ENCODE peak calls at places on chromosomes 11 and 22, in seven cellular contexts. One of them, this sample, is unnamed.

GRCh38 chr11:29017941-29018340 is 909.8 kb downstream of the METTL15 start:
- DNase-seq in mesenteric fat pad: no peak
- DNase-seq in non-pigmented ciliary epithelial cell: no peak
- DNase-seq in HTR-8/SVneo: no peak
- DNase-seq in ELF-1: no peak
- DNase-seq in AG08395: no peak
- DNase-seq in ACHN: no peak
- DNase-seq in this sample: no peak

GRCh38 chr22:42805016-42805997 is 51.8 kb downstream of the ARFGAP3 start:
- DNase-seq in mesenteric fat pad: peak; percentile 89
- DNase-seq in non-pigmented ciliary epithelial cell: no peak
- DNase-seq in HTR-8/SVneo: no peak
- DNase-seq in ELF-1: no peak
- DNase-seq in AG08395: no peak
- DNase-seq in ACHN: no peak
- DNase-seq in this sample: no peak

GRCh38 chr11:134047586-134047999 is 21.3 kb upstream of the JAM3 start:
- DNase-seq in mesenteric fat pad: peak; percentile 90
- DNase-seq in non-pigmented ciliary epithelial cell: no peak
- DNase-seq in HTR-8/SVneo: no peak
- DNase-seq in ELF-1: peak; percentile 19
- DNase-seq in AG08395: peak; percentile 95
- DNase-seq in ACHN: no peak
- DNase-seq in this sample: no peak

GRCh38 chr11:31264834-31265233 is 104.7 kb downstream of the DCDC1 start:
- DNase-seq in mesenteric fat pad: no peak
- DNase-seq in non-pigmented ciliary epithelial cell: no peak
- DNase-seq in HTR-8/SVneo: no peak
- DNase-seq in ELF-1: no peak
- DNase-seq in AG08395: no peak
- DNase-seq in ACHN: no peak
- DNase-seq in this sample: no peak

GRCh38 chr11:2577071-2578005 is 122.5 kb downstream of the KCNQ1OT1 start:
- DNase-seq in mesenteric fat pad: peak; percentile 89
- DNase-seq in non-pigmented ciliary epithelial cell: no peak
- DNase-seq in HTR-8/SVneo: no peak
- DNase-seq in ELF-1: no peak
- DNase-seq in AG08395: no peak
- DNase-seq in ACHN: no peak
- DNase-seq in this sample: peak; percentile 68

GRCh38 chr11:10208045-10208674 is 85.9 kb downstream of the SBF2 start:
- DNase-seq in mesenteric fat pad: no peak
- DNase-seq in non-pigmented ciliary epithelial cell: peak; percentile 8
- DNase-seq in HTR-8/SVneo: peak; percentile 60
- DNase-seq in ELF-1: peak; percentile 30
- DNase-seq in AG08395: peak; percentile 50
- DNase-seq in ACHN: peak; percentile 47
- DNase-seq in this sample: no peak

GRCh38 chr11:130631119-130631518 is 182.7 kb downstream of the ADAMTS15 start:
- DNase-seq in mesenteric fat pad: no peak
- DNase-seq in non-pigmented ciliary epithelial cell: peak; percentile 86
- DNase-seq in HTR-8/SVneo: no peak
- DNase-seq in ELF-1: no peak
- DNase-seq in AG08395: peak; percentile 90
- DNase-seq in ACHN: peak; percentile 88
- DNase-seq in this sample: no peak

GRCh38 chr11:71454470-71455113 is 1.6 kb downstream of the NADSYN1 start:
- DNase-seq in mesenteric fat pad: peak; percentile 33
- DNase-seq in non-pigmented ciliary epithelial cell: no peak
- DNase-seq in HTR-8/SVneo: no peak
- DNase-seq in ELF-1: no peak
- DNase-seq in AG08395: no peak
- DNase-seq in ACHN: no peak
- DNase-seq in this sample: no peak

GRCh38 chr22:50581950-50582561 is 593 bp downstream of the CHKB start:
- DNase-seq in mesenteric fat pad: no peak
- DNase-seq in non-pigmented ciliary epithelial cell: no peak
- DNase-seq in HTR-8/SVneo: no peak
- DNase-seq in ELF-1: peak; percentile 23
- DNase-seq in AG08395: no peak
- DNase-seq in ACHN: peak; percentile 8
- DNase-seq in this sample: no peak

GRCh38 chr22:38345782-38346181 is 28.5 kb upstream of the CSNK1E start:
- DNase-seq in mesenteric fat pad: peak; percentile 28
- DNase-seq in non-pigmented ciliary epithelial cell: no peak
- DNase-seq in HTR-8/SVneo: no peak
- DNase-seq in ELF-1: no peak
- DNase-seq in AG08395: no peak
- DNase-seq in ACHN: no peak
- DNase-seq in this sample: peak; percentile 37

GRCh38 chr11:119166368-119167076 is 2.0 kb upstream of the NLRX1 start:
- DNase-seq in mesenteric fat pad: no peak
- DNase-seq in non-pigmented ciliary epithelial cell: peak; percentile 36
- DNase-seq in HTR-8/SVneo: peak; percentile 72
- DNase-seq in ELF-1: no peak
- DNase-seq in AG08395: peak; percentile 62
- DNase-seq in ACHN: peak; percentile 75
- DNase-seq in this sample: no peak

GRCh38 chr22:23969071-23969470 is 2.4 kb downstream of the DDTL start:
- DNase-seq in mesenteric fat pad: no peak
- DNase-seq in non-pigmented ciliary epithelial cell: no peak
- DNase-seq in HTR-8/SVneo: no peak
- DNase-seq in ELF-1: no peak
- DNase-seq in AG08395: no peak
- DNase-seq in ACHN: no peak
- DNase-seq in this sample: no peak

GRCh38 chr11:14904745-14905103 is 12.7 kb upstream of the CYP2R1 start:
- DNase-seq in mesenteric fat pad: peak; percentile 95
- DNase-seq in non-pigmented ciliary epithelial cell: no peak
- DNase-seq in HTR-8/SVneo: no peak
- DNase-seq in ELF-1: peak; percentile 86
- DNase-seq in AG08395: peak; percentile 69
- DNase-seq in ACHN: no peak
- DNase-seq in this sample: no peak

GRCh38 chr22:43293259-43293658 is 49.9 kb downstream of the SCUBE1 start:
- DNase-seq in mesenteric fat pad: no peak
- DNase-seq in non-pigmented ciliary epithelial cell: no peak
- DNase-seq in HTR-8/SVneo: no peak
- DNase-seq in ELF-1: peak; percentile 65
- DNase-seq in AG08395: peak; percentile 89
- DNase-seq in ACHN: no peak
- DNase-seq in this sample: no peak

This sample was measured in type B pancreatic cell.